ENCODE peak calls at places on chromosome 12, in eight cellular contexts. G is left colon; E is kidney epithelial cell; Q is gastrocnemius medialis; V is stimulated activated CD4-positive, alpha-beta T cell treated with anti-CD3 and anti-CD28 coated beads, Interleukin-2, amount 100 ng/mL, for 48 hours; O is HAP-1; B is astrocyte of the spinal cord; M is iPS-NIHi11. F is an unnamed sample.

GRCh38 chr12:86331457-86331856 is 75.3 kb upstream of the MGAT4C start:
- DNase-seq in G (no peak), E (no peak), Q (no peak), V (no peak), O (peak; percentile 17), B (no peak), M (no peak), F (no peak)

GRCh38 chr12:57889541-57889989 is 43.0 kb upstream of the CTDSP2 start:
- DNase-seq in G (peak; percentile 69), E (no peak), Q (peak; percentile 71), V (no peak), O (no peak), B (peak; percentile 65), M (no peak), F (no peak)

GRCh38 chr12:50283924-50284236 is 560 bp upstream of the LIMA1 start:
- DNase-seq in G (no peak), E (no peak), Q (peak; percentile 18), V (no peak), O (peak; percentile 11), B (no peak), M (peak; percentile 37), F (no peak)

GRCh38 chr12:46174061-46174662 is 94.7 kb downstream of the SLC38A1 start:
- DNase-seq in G (no peak), E (no peak), Q (no peak), V (no peak), O (no peak), B (no peak), M (no peak), F (no peak)

GRCh38 chr12:121917950-121918678 is at the start of gene CFAP251:
- DNase-seq in G (peak; percentile 97), E (no peak), Q (peak; percentile 89), V (peak; percentile 92), O (no peak), B (peak; percentile 70), M (peak; percentile 99), F (peak; percentile 92)

GRCh38 chr12:48002773-48003218 is 1.5 kb downstream of the COL2A1 start:
- DNase-seq in G (no peak), E (no peak), Q (no peak), V (no peak), O (peak; percentile 71), B (peak; percentile 19), M (no peak), F (no peak)

GRCh38 chr12:42382013-42382696 is 56.2 kb downstream of the PPHLN1 start:
- DNase-seq in G (no peak), E (no peak), Q (no peak), V (no peak), O (no peak), B (no peak), M (no peak), F (no peak)

GRCh38 chr12:2332266-2332665 is 279.5 kb downstream of the CACNA1C start:
- DNase-seq in G (no peak), E (no peak), Q (no peak), V (no peak), O (no peak), B (peak; percentile 31), M (no peak), F (no peak)

GRCh38 chr12:80709811-80710726 is 2.6 kb downstream of the MYF6 start:
- DNase-seq in G (no peak), E (no peak), Q (peak; percentile 70), V (no peak), O (peak; percentile 30), B (no peak), M (peak; percentile 44), F (peak; percentile 59)

GRCh38 chr12:132044661-132045412 is 95.1 kb downstream of the EP400 start:
- DNase-seq in G (no peak), E (no peak), Q (no peak), V (no peak), O (no peak), B (no peak), M (no peak), F (no peak)

GRCh38 chr12:102702447-102703114 is 214.5 kb downstream of the PAH start:
- DNase-seq in G (no peak), E (no peak), Q (peak; percentile 34), V (peak; percentile 31), O (peak; percentile 72), B (peak; percentile 55), M (peak; percentile 71), F (peak; percentile 40)

GRCh38 chr12:4117386-4118016 is 156.1 kb upstream of the CCND2 start:
- DNase-seq in G (no peak), E (no peak), Q (no peak), V (no peak), O (no peak), B (no peak), M (no peak), F (no peak)

GRCh38 chr12:28780096-28780495 is 369.0 kb upstream of the FAR2 start:
- DNase-seq in G (no peak), E (peak; percentile 65), Q (no peak), V (no peak), O (no peak), B (peak; percentile 64), M (no peak), F (no peak)

GRCh38 chr12:116604883-116605641 is 45.9 kb downstream of the MAP1LC3B2 start:
- DNase-seq in G (no peak), E (no peak), Q (no peak), V (no peak), O (no peak), B (no peak), M (no peak), F (no peak)

GRCh38 chr12:110636516-110636915 is 22.6 kb downstream of the TCTN1 start:
- DNase-seq in G (no peak), E (no peak), Q (no peak), V (no peak), O (no peak), B (no peak), M (no peak), F (no peak)

GRCh38 chr12:115752913-115753726 is 524.4 kb downstream of the MED13L start:
- DNase-seq in G (no peak), E (no peak), Q (peak; percentile 17), V (no peak), O (peak; percentile 63), B (peak; percentile 74), M (peak; percentile 66), F (peak; percentile 43)

GRCh38 chr12:119011231-119011630 is 29.9 kb downstream of the SRRM4 start:
- DNase-seq in G (no peak), E (no peak), Q (no peak), V (no peak), O (no peak), B (no peak), M (no peak), F (no peak)